ENCODE peak calls at places on chromosomes 1 and 21, in ten cellular contexts. G is uterus, Z is nephron progenitor cell, E is stomach, H is left ventricle myocardium inferior, L is GM12864, B is cardiac muscle cell, M is AG04449, S is GM06990, J is AG09309. O is an unnamed sample.

GRCh38 chr1:35220976-35221375 is 28.0 kb upstream of the SFPQ start:
- DNase-seq in G (no peak), Z (no peak), E (no peak), H (no peak), L (no peak), B (peak; percentile 12), M (no peak), S (no peak), J (no peak), O (no peak)

GRCh38 chr21:45478115-45478801 is 64.0 kb downstream of the SLC19A1 start:
- DNase-seq in G (peak; percentile 73), Z (peak; percentile 77), E (peak; percentile 75), H (peak; percentile 71), L (peak; percentile 38), B (peak; percentile 68), M (no peak), S (no peak), J (no peak), O (peak; percentile 66)

GRCh38 chr1:51575406-51576084 is 41.3 kb upstream of the OSBPL9 start:
- DNase-seq in G (no peak), Z (no peak), E (no peak), H (no peak), L (peak; percentile 38), B (no peak), M (no peak), S (peak; percentile 43), J (no peak), O (no peak)

GRCh38 chr1:72177711-72178110 is 104.6 kb downstream of the NEGR1 start:
- DNase-seq in G (no peak), Z (no peak), E (no peak), H (no peak), L (no peak), B (no peak), M (no peak), S (no peak), J (no peak), O (no peak)

GRCh38 chr21:29870814-29871213 is 69.0 kb downstream of the GRIK1 start:
- DNase-seq in G (no peak), Z (no peak), E (no peak), H (no peak), L (no peak), B (no peak), M (no peak), S (no peak), J (no peak), O (no peak)

GRCh38 chr1:152543808-152544207 is 22.8 kb downstream of the LCE3E start:
- DNase-seq in G (no peak), Z (no peak), E (no peak), H (no peak), L (no peak), B (no peak), M (no peak), S (no peak), J (no peak), O (no peak)

GRCh38 chr1:30748699-30749401 is 8.7 kb downstream of the LAPTM5 start:
- DNase-seq in G (no peak), Z (no peak), E (no peak), H (no peak), L (no peak), B (no peak), M (no peak), S (no peak), J (no peak), O (no peak)

GRCh38 chr1:46401964-46402626 is 8.0 kb downstream of the FAAH start:
- DNase-seq in G (peak; percentile 58), Z (no peak), E (peak; percentile 92), H (peak; percentile 39), L (no peak), B (no peak), M (peak; percentile 87), S (no peak), J (peak; percentile 96), O (peak; percentile 30)

GRCh38 chr1:207873055-207873890 is 37.7 kb downstream of the CD34 start:
- DNase-seq in G (no peak), Z (no peak), E (no peak), H (no peak), L (no peak), B (peak; percentile 15), M (no peak), S (no peak), J (no peak), O (no peak)

GRCh38 chr1:170619167-170620030 is 44.5 kb upstream of the PRRX1 start:
- DNase-seq in G (no peak), Z (no peak), E (no peak), H (no peak), L (no peak), B (no peak), M (no peak), S (no peak), J (no peak), O (no peak)

GRCh38 chr1:170620164-170620563 is 43.8 kb upstream of the PRRX1 start:
- DNase-seq in G (no peak), Z (no peak), E (no peak), H (no peak), L (no peak), B (no peak), M (no peak), S (no peak), J (peak; percentile 49), O (no peak)

GRCh38 chr1:170618418-170618817 is 45.5 kb upstream of the PRRX1 start:
- DNase-seq in G (no peak), Z (no peak), E (no peak), H (no peak), L (no peak), B (no peak), M (no peak), S (no peak), J (no peak), O (no peak)

GRCh38 chr1:170623171-170623570 is 40.8 kb upstream of the PRRX1 start:
- DNase-seq in G (no peak), Z (no peak), E (no peak), H (no peak), L (peak; percentile 5), B (no peak), M (peak; percentile 56), S (no peak), J (peak; percentile 92), O (no peak)

GRCh38 chr1:170624141-170624540 is 39.8 kb upstream of the PRRX1 start:
- DNase-seq in G (no peak), Z (no peak), E (no peak), H (no peak), L (no peak), B (no peak), M (no peak), S (no peak), J (no peak), O (no peak)
- TF ChIP-seq CTCF in G (no peak), Z (no peak), E (no peak), H (no peak), L (no peak), B (no peak), M (no peak), S (no peak), J (no peak), O (no peak)

GRCh38 chr1:193525411-193525810 is 339.0 kb upstream of the B3GALT2 start:
- DNase-seq in G (no peak), Z (no peak), E (no peak), H (no peak), L (no peak), B (no peak), M (no peak), S (no peak), J (no peak), O (no peak)

GRCh38 chr1:193520472-193520871 is 334.1 kb upstream of the B3GALT2 start:
- DNase-seq in G (no peak), Z (no peak), E (no peak), H (no peak), L (no peak), B (no peak), M (no peak), S (no peak), J (no peak), O (no peak)

GRCh38 chr1:193524616-193525015 is 338.2 kb upstream of the B3GALT2 start:
- DNase-seq in G (no peak), Z (no peak), E (no peak), H (no peak), L (no peak), B (no peak), M (no peak), S (no peak), J (no peak), O (no peak)

GRCh38 chr1:193516755-193517388 is 330.5 kb upstream of the B3GALT2 start:
- DNase-seq in G (no peak), Z (no peak), E (no peak), H (no peak), L (no peak), B (no peak), M (no peak), S (no peak), J (no peak), O (no peak)

GRCh38 chr1:193519922-193520321 is 333.5 kb upstream of the B3GALT2 start:
- DNase-seq in G (no peak), Z (no peak), E (no peak), H (no peak), L (no peak), B (no peak), M (no peak), S (no peak), J (no peak), O (no peak)
- TF ChIP-seq CTCF in G (no peak), Z (no peak), E (no peak), H (no peak), L (no peak), B (no peak), M (no peak), S (no peak), J (peak; percentile 22), O (no peak)

GRCh38 chr1:156691665-156692408 is 13.5 kb downstream of the CRABP2 start:
- DNase-seq in G (no peak), Z (peak; percentile 60), E (no peak), H (no peak), L (no peak), B (peak; percentile 60), M (no peak), S (no peak), J (no peak), O (no peak)
- TF ChIP-seq CTCF in G (no peak), Z (no peak), E (no peak), H (no peak), L (no peak), B (peak; percentile 30), M (peak; percentile 21), S (no peak), J (peak; percentile 25), O (peak; percentile 22)

GRCh38 chr1:156359973-156360372 is 9.0 kb upstream of the RHBG start:
- DNase-seq in G (no peak), Z (peak; percentile 34), E (no peak), H (no peak), L (no peak), B (peak; percentile 37), M (no peak), S (no peak), J (no peak), O (no peak)

GRCh38 chr1:156360534-156360933 is 8.5 kb upstream of the RHBG start:
- DNase-seq in G (no peak), Z (no peak), E (no peak), H (no peak), L (no peak), B (no peak), M (no peak), S (no peak), J (no peak), O (no peak)

GRCh38 chr1:156356262-156356874 is 12.6 kb upstream of the RHBG start:
- DNase-seq in G (no peak), Z (no peak), E (no peak), H (no peak), L (no peak), B (no peak), M (no peak), S (no peak), J (no peak), O (no peak)

GRCh38 chr1:156357977-156358376 is 11.0 kb upstream of the RHBG start:
- DNase-seq in G (no peak), Z (no peak), E (no peak), H (no peak), L (no peak), B (no peak), M (no peak), S (no peak), J (no peak), O (no peak)

GRCh38 chr1:156356875-156357534 is 12.0 kb upstream of the RHBG start:
- DNase-seq in G (no peak), Z (peak; percentile 77), E (peak; percentile 79), H (no peak), L (no peak), B (peak; percentile 80), M (no peak), S (peak; percentile 61), J (no peak), O (peak; percentile 76)
- TF ChIP-seq CTCF in G (peak; percentile 35), Z (peak; percentile 82), E (no peak), H (peak; percentile 66), L (peak; percentile 97), B (peak; percentile 52), M (no peak), S (peak; percentile 99), J (peak; percentile 50), O (peak; percentile 97)

O was measured in progenitor cell of endocrine pancreas.